ENCODE peak calls at places on chromosomes 4 and X, in seven cellular contexts. One of them, this sample, is unnamed.

GRCh38 chr4:176065365-176066249 is at the start of gene WDR17:
- DNase-seq in RWPE1: peak
- DNase-seq in T-helper 22 cell: peak
- DNase-seq in NCI-H748 treated with DMSO at 0.1 percent for 48 hours: peak
- DNase-seq in HTR-8/SVneo: peak
- DNase-seq in sciatic nerve: peak
- DNase-seq in NCI-H460: peak
- DNase-seq in this sample: peak

GRCh38 chr4:6751611-6752485 is 30.7 kb upstream of the KIAA0232 start:
- DNase-seq in NCI-H748 treated with DMSO at 0.1 percent for 48 hours: no peak
- DNase-seq in sciatic nerve: no peak
- DNase-seq in T-helper 22 cell: no peak
- DNase-seq in HTR-8/SVneo: no peak
- DNase-seq in RWPE1: no peak
- DNase-seq in NCI-H460: no peak
- DNase-seq in this sample: no peak

GRCh38 chr4:43362875-43363636 is 470.5 kb downstream of the GRXCR1 start:
- DNase-seq in NCI-H748 treated with DMSO at 0.1 percent for 48 hours: no peak
- DNase-seq in sciatic nerve: no peak
- DNase-seq in T-helper 22 cell: no peak
- DNase-seq in RWPE1: no peak
- DNase-seq in HTR-8/SVneo: no peak
- DNase-seq in NCI-H460: no peak
- DNase-seq in this sample: no peak

GRCh38 chrX:37455381-37455780 is 106.2 kb downstream of the PRRG1 start:
- DNase-seq in T-helper 22 cell: no peak
- DNase-seq in sciatic nerve: no peak
- DNase-seq in NCI-H748 treated with DMSO at 0.1 percent for 48 hours: no peak
- DNase-seq in HTR-8/SVneo: no peak
- DNase-seq in NCI-H460: no peak
- DNase-seq in RWPE1: no peak
- DNase-seq in this sample: no peak

GRCh38 chr4:22444813-22445212 is 71.1 kb downstream of the ADGRA3 start:
- DNase-seq in HTR-8/SVneo: no peak
- DNase-seq in RWPE1: no peak
- DNase-seq in T-helper 22 cell: no peak
- DNase-seq in sciatic nerve: no peak
- DNase-seq in NCI-H748 treated with DMSO at 0.1 percent for 48 hours: no peak
- DNase-seq in NCI-H460: no peak
- DNase-seq in this sample: no peak

GRCh38 chrX:147877726-147878125 is 34.0 kb upstream of the FMR1 start:
- DNase-seq in NCI-H460: peak
- DNase-seq in RWPE1: no peak
- DNase-seq in HTR-8/SVneo: no peak
- DNase-seq in NCI-H748 treated with DMSO at 0.1 percent for 48 hours: no peak
- DNase-seq in T-helper 22 cell: no peak
- DNase-seq in sciatic nerve: no peak
- DNase-seq in this sample: no peak

GRCh38 chr4:7043521-7044414 is 596 bp downstream of the TADA2B start:
- DNase-seq in NCI-H460: no peak
- DNase-seq in sciatic nerve: peak
- DNase-seq in T-helper 22 cell: peak
- DNase-seq in NCI-H748 treated with DMSO at 0.1 percent for 48 hours: no peak
- DNase-seq in RWPE1: no peak
- DNase-seq in HTR-8/SVneo: no peak
- DNase-seq in this sample: peak

GRCh38 chrX:2348225-2348624 is 152.6 kb downstream of the DHRSX start:
- DNase-seq in T-helper 22 cell: no peak
- DNase-seq in HTR-8/SVneo: no peak
- DNase-seq in NCI-H460: no peak
- DNase-seq in sciatic nerve: no peak
- DNase-seq in NCI-H748 treated with DMSO at 0.1 percent for 48 hours: no peak
- DNase-seq in RWPE1: no peak
- DNase-seq in this sample: no peak

GRCh38 chrX:101931494-101932248 is at the start of gene ZMAT1:
- DNase-seq in NCI-H748 treated with DMSO at 0.1 percent for 48 hours: peak
- DNase-seq in RWPE1: peak
- DNase-seq in NCI-H460: peak
- DNase-seq in HTR-8/SVneo: peak
- DNase-seq in sciatic nerve: peak
- DNase-seq in T-helper 22 cell: peak
- DNase-seq in this sample: peak

GRCh38 chr4:185201983-185202962 is 1.5 kb downstream of the CFAP97 start:
- DNase-seq in RWPE1: no peak
- DNase-seq in sciatic nerve: no peak
- DNase-seq in NCI-H460: no peak
- DNase-seq in HTR-8/SVneo: no peak
- DNase-seq in T-helper 22 cell: peak
- DNase-seq in NCI-H748 treated with DMSO at 0.1 percent for 48 hours: no peak
- DNase-seq in this sample: peak

GRCh38 chrX:114058988-114059418 is 524.9 kb upstream of the HTR2C start:
- DNase-seq in HTR-8/SVneo: no peak
- DNase-seq in NCI-H748 treated with DMSO at 0.1 percent for 48 hours: no peak
- DNase-seq in NCI-H460: no peak
- DNase-seq in sciatic nerve: no peak
- DNase-seq in RWPE1: no peak
- DNase-seq in T-helper 22 cell: no peak
- DNase-seq in this sample: no peak

GRCh38 chr4:101953949-101954348 is 163.4 kb downstream of the BANK1 start:
- DNase-seq in RWPE1: peak
- DNase-seq in NCI-H748 treated with DMSO at 0.1 percent for 48 hours: no peak
- DNase-seq in sciatic nerve: no peak
- DNase-seq in T-helper 22 cell: no peak
- DNase-seq in HTR-8/SVneo: peak
- DNase-seq in NCI-H460: peak
- DNase-seq in this sample: no peak

GRCh38 chr4:143514432-143514831 is 930 bp downstream of the SMARCA5 start:
- DNase-seq in RWPE1: peak
- DNase-seq in T-helper 22 cell: no peak
- DNase-seq in HTR-8/SVneo: peak
- DNase-seq in sciatic nerve: peak
- DNase-seq in NCI-H748 treated with DMSO at 0.1 percent for 48 hours: peak
- DNase-seq in NCI-H460: peak
- DNase-seq in this sample: no peak